ENCODE peak calls at places on chromosomes 3 and 15, in five cellular contexts. L, Q, M, K and N are unnamed samples.

GRCh38 chr15:66701422-66702034 is 508 bp upstream of the SMAD6 start:
- DNase-seq in M (no peak), L (peak), K (peak), Q (peak), N (no peak)

GRCh38 chr3:196821806-196822355 is 45.8 kb upstream of the SENP5 start:
- DNase-seq in Q (no peak), M (no peak), K (no peak), L (no peak), N (peak)

GRCh38 chr15:84749111-84749991 is 959 bp downstream of the ZNF592 start:
- DNase-seq in M (peak), L (peak), Q (peak), K (peak), N (no peak)

GRCh38 chr3:120093119-120093922 is 926 bp downstream of the GSK3B start:
- DNase-seq in L (no peak), Q (peak), M (no peak), K (peak), N (peak)

GRCh38 chr3:59555593-59556315 is 505.9 kb upstream of the CFAP20DC start:
- DNase-seq in M (no peak), Q (no peak), K (no peak), L (no peak), N (no peak)

GRCh38 chr15:33963831-33964664 is 4.2 kb upstream of the CHRM5 start:
- DNase-seq in K (no peak), M (no peak), Q (no peak), L (no peak), N (peak)

GRCh38 chr3:188212308-188212969 is 58.5 kb downstream of the LPP start:
- DNase-seq in Q (no peak), L (no peak), K (no peak), M (peak), N (no peak)

GRCh38 chr15:57972801-57973311 is 92.7 kb downstream of the ALDH1A2 start:
- DNase-seq in L (no peak), Q (no peak), K (no peak), M (no peak), N (no peak)

GRCh38 chr15:99845009-99845408 is 111.8 kb upstream of the LYSMD4 start:
- DNase-seq in M (no peak), K (no peak), L (peak), Q (no peak), N (peak)

GRCh38 chr3:66719796-66720195 is 219.0 kb upstream of the LRIG1 start:
- DNase-seq in K (no peak), L (no peak), Q (no peak), M (no peak), N (no peak)

GRCh38 chr3:113516115-113516505 is 1.2 kb upstream of the SPICE1 start:
- DNase-seq in Q (peak), L (no peak), M (no peak), K (peak), N (no peak)

GRCh38 chr3:73255609-73256029 is 194.2 kb downstream of the EBLN2 start:
- DNase-seq in L (peak), M (peak), K (peak), Q (peak), N (peak)

DNA sequence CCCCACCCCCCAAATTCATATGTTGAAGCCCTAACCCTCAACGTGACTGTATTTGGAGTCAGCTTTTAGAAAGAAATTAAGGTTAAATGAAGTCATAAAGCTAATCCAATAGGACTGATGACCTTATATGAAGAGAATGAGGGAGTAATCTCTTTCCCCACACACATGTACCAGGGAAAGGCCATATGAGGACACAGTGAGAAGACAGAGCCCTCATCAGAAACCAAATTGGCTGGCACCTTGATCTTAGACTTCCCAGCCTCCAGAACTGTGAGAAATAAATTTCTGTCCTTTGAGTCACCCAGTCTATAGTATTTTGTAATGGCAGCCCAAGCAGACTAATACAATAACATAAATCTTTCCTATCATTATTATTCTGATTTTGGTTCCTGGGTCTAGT is 194.7 kb upstream of the NANOGP8 start:
- DNase-seq in M (no peak), K (no peak), L (no peak), Q (no peak), N (no peak)
- H3K4me3 ChIP-seq in M (no peak), K (no peak), L (no peak), Q (no peak), N (no peak)

GRCh38 chr3:169505577-169506155 is 157.8 kb downstream of the MECOM start:
- DNase-seq in M (no peak), Q (no peak), L (no peak), K (no peak), N (no peak)
- TF ChIP-seq CTCF in M (no peak), Q (no peak), L (peak), K (no peak), N (no peak)

GRCh38 chr3:129280183-129280582 is 1.5 kb downstream of the HMCES start:
- DNase-seq in M (no peak), K (no peak), Q (no peak), L (no peak), N (no peak)
- H3K4me3 ChIP-seq in M (peak), K (no peak), Q (peak), L (no peak), N (peak)

DNA sequence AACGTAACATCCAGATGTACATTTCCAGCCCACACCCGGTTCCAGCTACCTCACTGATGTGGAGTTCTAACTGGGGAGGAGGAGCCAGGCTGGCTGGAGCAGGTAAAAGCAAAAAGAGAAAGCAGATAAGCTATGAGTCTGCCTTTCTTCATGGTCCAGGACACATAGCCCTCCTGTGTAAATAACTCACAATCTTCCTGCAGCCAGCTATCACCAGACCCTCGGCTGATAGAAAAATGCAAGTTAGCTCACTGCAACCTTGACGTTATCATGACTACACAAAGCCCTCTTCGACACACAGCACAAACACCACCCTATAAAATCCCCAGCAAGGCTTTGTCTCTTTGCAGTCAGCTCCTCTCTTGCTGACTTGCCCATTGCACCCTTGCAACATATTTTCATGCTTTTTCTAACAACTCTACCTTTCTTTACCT is 20.5 kb upstream of the ELP6 start:
- DNase-seq in K (no peak), M (no peak), L (no peak), Q (no peak), N (no peak)
- TF ChIP-seq CTCF in K (no peak), M (no peak), L (no peak), Q (no peak), N (no peak)